ENCODE peak calls at places on chromosomes 3 and 15, in eight cellular contexts. C is small intestine, D is neuronal stem cell, O is colonic mucosa, X is tibial artery, B is astrocyte, E is left ventricle myocardium inferior, V is left lung. P is an unnamed sample.
A peak's percentile ranks its signal among the peaks of the same experiment; 100 is the strongest.

GRCh38 chr3:107916166-107916565 is 174.7 kb downstream of the CD47 start:
- DNase-seq in C (no peak), D (no peak), O (no peak), X (no peak), B (no peak), E (no peak), V (no peak), P (no peak)

GRCh38 chr15:37788330-37788729 is 146.1 kb upstream of the TMCO5A start:
- DNase-seq in C (no peak), D (no peak), O (no peak), X (no peak), B (no peak), E (no peak), V (no peak), P (no peak)

GRCh38 chr15:51861557-51862350 is 32.3 kb downstream of the TMOD3 start:
- DNase-seq in C (peak; percentile 48), D (no peak), O (no peak), X (no peak), B (no peak), E (no peak), V (no peak), P (no peak)

GRCh38 chr15:57213783-57214366 is 162.4 kb upstream of the CGNL1 start:
- DNase-seq in C (peak; percentile 73), D (peak; percentile 41), O (no peak), X (no peak), B (peak; percentile 51), E (no peak), V (no peak), P (no peak)

GRCh38 chr15:60831540-60831939 is 352.6 kb upstream of the ICE2 start:
- DNase-seq in C (no peak), D (no peak), O (no peak), X (no peak), B (no peak), E (no peak), V (no peak), P (no peak)

GRCh38 chr15:29570931-29571727 is 251.1 kb downstream of the TJP1 start:
- DNase-seq in C (peak; percentile 28), D (peak; percentile 59), O (peak; percentile 47), X (no peak), B (peak; percentile 12), E (no peak), V (peak; percentile 80), P (no peak)

GRCh38 chr3:105869982-105870381 is 1.2 kb upstream of the CBLB start:
- DNase-seq in C (peak; percentile 54), D (no peak), O (no peak), X (no peak), B (no peak), E (no peak), V (no peak), P (peak; percentile 1)

GRCh38 chr3:43481325-43481860 is 140.4 kb downstream of the ANO10 start:
- DNase-seq in C (no peak), D (no peak), O (no peak), X (no peak), B (no peak), E (no peak), V (no peak), P (peak; percentile 22)

GRCh38 chr3:94183551-94183950 is 120.7 kb downstream of the NSUN3 start:
- DNase-seq in C (no peak), D (no peak), O (no peak), X (no peak), B (no peak), E (no peak), V (no peak), P (no peak)

GRCh38 chr3:59320080-59320479 is 270.3 kb upstream of the CFAP20DC start:
- DNase-seq in C (no peak), D (peak; percentile 37), O (no peak), X (no peak), B (no peak), E (no peak), V (no peak), P (no peak)

GRCh38 chr3:32603064-32603463 is 32.4 kb upstream of the DYNC1LI1 start:
- DNase-seq in C (peak; percentile 91), D (no peak), O (no peak), X (no peak), B (no peak), E (no peak), V (no peak), P (no peak)

GRCh38 chr3:11364181-11364580 is 92.0 kb downstream of the ATG7 start:
- DNase-seq in C (no peak), D (no peak), O (no peak), X (no peak), B (peak; percentile 59), E (no peak), V (no peak), P (no peak)

GRCh38 chr3:40593351-40593750 is 68.6 kb downstream of the ZNF621 start:
- DNase-seq in C (no peak), D (no peak), O (no peak), X (no peak), B (peak; percentile 85), E (no peak), V (no peak), P (no peak)

GRCh38 chr3:137763594-137763938 is 549 bp upstream of the SOX14 start:
- DNase-seq in C (no peak), D (no peak), O (no peak), X (no peak), B (no peak), E (no peak), V (peak; percentile 59), P (no peak)

GRCh38 chr3:50603261-50604109 is 8.1 kb downstream of the CISH start:
- DNase-seq in C (no peak), D (no peak), O (no peak), X (no peak), B (no peak), E (no peak), V (peak; percentile 29), P (no peak)

GRCh38 chr3:112568642-112569041 is 6.8 kb downstream of the SLC35A5 start:
- DNase-seq in C (no peak), D (no peak), O (no peak), X (no peak), B (peak; percentile 57), E (no peak), V (no peak), P (no peak)

GRCh38 chr3:72307438-72308105 is 522.6 kb upstream of the PROK2 start:
- DNase-seq in C (no peak), D (no peak), O (no peak), X (no peak), B (no peak), E (no peak), V (no peak), P (no peak)

GRCh38 chr3:119304201-119304713 is 10.1 kb downstream of the ARHGAP31 start:
- DNase-seq in C (no peak), D (no peak), O (no peak), X (no peak), B (peak; percentile 83), E (no peak), V (no peak), P (peak; percentile 38)

GRCh38 chr3:104359546-104359945 is 1007.2 kb upstream of the ALCAM start:
- DNase-seq in C (no peak), D (no peak), O (no peak), X (no peak), B (peak; percentile 95), E (no peak), V (no peak), P (no peak)

GRCh38 chr3:116408473-116408872 is 36.8 kb downstream of the LSAMP start:
- DNase-seq in C (no peak), D (no peak), O (no peak), X (no peak), B (no peak), E (no peak), V (no peak), P (no peak)

GRCh38 chr15:70309035-70309434 is 211.3 kb upstream of the TLE3 start:
- DNase-seq in C (no peak), D (no peak), O (no peak), X (no peak), B (no peak), E (no peak), V (no peak), P (no peak)

GRCh38 chr15:47332481-47332880 is 384.8 kb upstream of the SEMA6D start:
- DNase-seq in C (no peak), D (no peak), O (no peak), X (no peak), B (peak; percentile 7), E (no peak), V (no peak), P (no peak)

GRCh38 chr3:7574435-7574834 is 713.5 kb downstream of the GRM7 start:
- DNase-seq in C (no peak), D (peak; percentile 1), O (no peak), X (no peak), B (peak; percentile 72), E (no peak), V (no peak), P (no peak)
- H3K9me3 ChIP-seq in C (no peaks in the 10 kb centered on the region), D (no peaks in the 10 kb centered on the region), O (no peaks in the 10 kb centered on the region), X (peaks cover 7% of the 10 kb centered on the region), B (no peaks in the 10 kb centered on the region), E (peaks cover 20% of the 10 kb centered on the region), V (peaks cover 9% of the 10 kb centered on the region), P (no peaks in the 10 kb centered on the region)

GRCh38 chr3:38016410-38016809 is 13.0 kb downstream of the PLCD1 start:
- DNase-seq in C (no peak), D (no peak), O (no peak), X (no peak), B (no peak), E (no peak), V (peak; percentile 37), P (no peak)
- H3K36me3 ChIP-seq in C (peaks cover 2% of the 10 kb centered on the region), D (peaks cover 98% of the 10 kb centered on the region), O (peaks cover 7% of the 10 kb centered on the region), X (peaks cover 87% of the 10 kb centered on the region), B (peaks cover 4% of the 10 kb centered on the region), E (peaks cover 50% of the 10 kb centered on the region), V (peaks cover 64% of the 10 kb centered on the region), P (peaks cover 5% of the 10 kb centered on the region)

GRCh38 chr3:487580-487979 is 291.0 kb downstream of the CHL1 start:
- DNase-seq in C (no peak), D (no peak), O (no peak), X (no peak), B (no peak), E (no peak), V (no peak), P (no peak)
- H3K9me3 ChIP-seq in C (no peaks in the 10 kb centered on the region), D (no peaks in the 10 kb centered on the region), O (no peaks in the 10 kb centered on the region), X (no peaks in the 10 kb centered on the region), B (peaks cover 3% of the 10 kb centered on the region), E (peaks cover 4% of the 10 kb centered on the region), V (no peaks in the 10 kb centered on the region), P (no peaks in the 10 kb centered on the region)

GRCh38 chr15:81253846-81254245 is 57.2 kb downstream of the IL16 start:
- DNase-seq in C (no peak), D (no peak), O (no peak), X (no peak), B (no peak), E (no peak), V (no peak), P (no peak)
- H3K36me3 ChIP-seq in C (no peaks in the 10 kb centered on the region), D (no peaks in the 10 kb centered on the region), O (no peaks in the 10 kb centered on the region), X (no peaks in the 10 kb centered on the region), B (no peaks in the 10 kb centered on the region), E (no peaks in the 10 kb centered on the region), V (no peaks in the 10 kb centered on the region), P (no peaks in the 10 kb centered on the region)

GRCh38 chr15:27223166-27223565 is 252.2 kb downstream of the GABRG3 start:
- DNase-seq in C (no peak), D (no peak), O (no peak), X (no peak), B (no peak), E (no peak), V (no peak), P (no peak)
- H3K9me3 ChIP-seq in C (peaks cover 5% of the 10 kb centered on the region), D (no peaks in the 10 kb centered on the region), O (no peaks in the 10 kb centered on the region), X (no peaks in the 10 kb centered on the region), B (no peaks in the 10 kb centered on the region), E (peaks cover 7% of the 10 kb centered on the region), V (peaks cover 3% of the 10 kb centered on the region), P (no peaks in the 10 kb centered on the region)

P was measured in Caco-2.